ENCODE peak calls at places on chromosomes 3 and 15, in ten cellular contexts. W, O, C, Q, S, P, U, X, Z and L are unnamed samples.

GRCh38 chr3:71247221-71247947 is 336.1 kb downstream of the FOXP1 start:
- DNase-seq in O (peak), P (no peak), U (no peak), C (no peak), S (peak), X (no peak), Z (no peak), W (no peak), Q (peak), L (no peak)

GRCh38 chr3:54237788-54238502 is 115.6 kb downstream of the CACNA2D3 start:
- DNase-seq in O (no peak), C (no peak), U (no peak), X (no peak), W (no peak), P (no peak), Z (no peak), S (no peak), Q (no peak), L (no peak)

GRCh38 chr3:66039590-66039887 is 821 bp upstream of the MAGI1 start:
- DNase-seq in Z (no peak), X (no peak), C (no peak), S (peak), W (peak), U (no peak), O (peak), Q (peak), P (no peak), L (peak)

GRCh38 chr15:59274126-59274970 is 67.7 kb downstream of the LDHAL6B start:
- DNase-seq in C (no peak), O (peak), X (peak), Z (no peak), P (no peak), W (no peak), S (no peak), U (no peak), Q (peak), L (no peak)

GRCh38 chr3:195031574-195032003 is 239.4 kb downstream of the XXYLT1 start:
- DNase-seq in X (no peak), C (peak), W (no peak), Q (no peak), S (peak), U (no peak), Z (no peak), O (no peak), P (no peak), L (no peak)

GRCh38 chr15:99324082-99324620 is 72.9 kb downstream of the LRRC28 start:
- DNase-seq in W (no peak), U (no peak), S (no peak), O (peak), Q (peak), C (no peak), Z (peak), X (no peak), P (no peak), L (no peak)

GRCh38 chr3:156334841-156335545 is 214.6 kb downstream of the KCNAB1 start:
- DNase-seq in W (no peak), P (no peak), X (no peak), Z (no peak), S (no peak), U (no peak), Q (no peak), O (no peak), C (no peak), L (no peak)

GRCh38 chr3:80519436-80519835 is 751.6 kb upstream of the ROBO1 start:
- DNase-seq in S (no peak), X (no peak), Z (no peak), P (no peak), O (no peak), Q (no peak), C (no peak), W (no peak), U (no peak), L (no peak)

GRCh38 chr3:138919304-138919703 is 27.6 kb downstream of the FOXL2 start:
- DNase-seq in W (no peak), S (no peak), X (no peak), C (no peak), Z (no peak), U (no peak), O (no peak), P (no peak), Q (no peak), L (no peak)